ENCODE peak calls at places on chromosomes 4 and X, in ten cellular contexts. B, C, R, W, E, I, S, Y, K and U are unnamed samples.

GRCh38 chrX:55057691-55058249 is 17.1 kb upstream of the PAGE2B start:
- DNase-seq in W (no peak), C (peak), E (peak), R (peak), B (peak), K (peak), S (peak), I (no peak), Y (no peak), U (no peak)

GRCh38 chrX:46758163-46758955 is 559 bp downstream of the SLC9A7 start:
- DNase-seq in B (no peak), W (peak), Y (no peak), S (peak), K (no peak), E (peak), I (no peak), R (peak), C (no peak), U (no peak)

GRCh38 chr4:156694413-156694812 is 277.2 kb downstream of the PDGFC start:
- DNase-seq in B (no peak), Y (no peak), S (no peak), K (no peak), C (no peak), R (no peak), E (no peak), I (no peak), W (no peak), U (no peak)

GRCh38 chrX:11724122-11725017 is 33.7 kb upstream of the MSL3 start:
- DNase-seq in Y (no peak), B (peak), R (peak), K (no peak), W (no peak), E (peak), S (peak), C (peak), I (no peak), U (no peak)

GRCh38 chrX:139881130-139881529 is 51.7 kb downstream of the ATP11C start:
- DNase-seq in K (no peak), R (no peak), I (no peak), W (no peak), B (peak), E (peak), C (no peak), Y (no peak), S (peak), U (no peak)

GRCh38 chr4:183284229-183284628 is 35.8 kb downstream of the CLDN22 start:
- DNase-seq in C (no peak), K (no peak), S (no peak), E (no peak), R (no peak), Y (no peak), W (no peak), I (no peak), B (no peak), U (no peak)

GRCh38 chr4:53852343-53852742 is 212.1 kb downstream of the CHIC2 start:
- DNase-seq in C (no peak), W (no peak), K (no peak), E (no peak), B (peak), Y (no peak), R (no peak), I (no peak), S (peak), U (peak)

GRCh38 chrX:39753296-39753996 is 344.3 kb downstream of the BCOR start:
- DNase-seq in C (no peak), K (no peak), W (no peak), R (no peak), B (peak), E (peak), I (no peak), Y (no peak), S (peak), U (no peak)

GRCh38 chr4:25069014-25069413 is 38.3 kb upstream of the LGI2 start:
- DNase-seq in R (no peak), Y (no peak), C (no peak), E (peak), K (no peak), B (no peak), W (no peak), I (no peak), S (no peak), U (no peak)

GRCh38 chr4:140595065-140595464 is 26.3 kb upstream of the UCP1 start:
- DNase-seq in E (peak), C (no peak), K (no peak), W (no peak), B (peak), R (peak), S (peak), I (no peak), Y (peak), U (no peak)
- TF ChIP-seq CTCF in E (peak), C (no peak), K (no peak), W (peak), B (peak), R (peak), S (peak), I (peak), Y (peak), U (peak)

GRCh38 chr4:137541181-137541580 is 8.9 kb upstream of the PCDH18 start:
- DNase-seq in B (no peak), Y (no peak), R (no peak), C (no peak), W (no peak), E (peak), I (no peak), S (no peak), K (no peak), U (no peak)

GRCh38 chr4:137543198-137543597 is 10.9 kb upstream of the PCDH18 start:
- DNase-seq in K (no peak), S (no peak), C (no peak), Y (no peak), B (no peak), I (no peak), W (no peak), E (no peak), R (no peak), U (no peak)

GRCh38 chr4:137543650-137544049 is 11.4 kb upstream of the PCDH18 start:
- DNase-seq in B (no peak), E (no peak), R (no peak), W (no peak), K (no peak), I (no peak), Y (no peak), C (no peak), S (no peak), U (no peak)

GRCh38 chr4:137540356-137540755 is 8.1 kb upstream of the PCDH18 start:
- DNase-seq in C (no peak), B (no peak), W (no peak), I (no peak), E (no peak), Y (no peak), S (no peak), R (no peak), K (no peak), U (no peak)

GRCh38 chr4:137541866-137542648 is 9.8 kb upstream of the PCDH18 start:
- DNase-seq in E (no peak), R (no peak), W (no peak), C (no peak), S (no peak), Y (no peak), K (no peak), I (no peak), B (no peak), U (no peak)
- H3K4me3 ChIP-seq in E (no peak), R (no peak), W (no peak), C (peak), S (no peak), Y (no peak), K (peak), I (no peak), B (no peak), U (no peak)

DNA sequence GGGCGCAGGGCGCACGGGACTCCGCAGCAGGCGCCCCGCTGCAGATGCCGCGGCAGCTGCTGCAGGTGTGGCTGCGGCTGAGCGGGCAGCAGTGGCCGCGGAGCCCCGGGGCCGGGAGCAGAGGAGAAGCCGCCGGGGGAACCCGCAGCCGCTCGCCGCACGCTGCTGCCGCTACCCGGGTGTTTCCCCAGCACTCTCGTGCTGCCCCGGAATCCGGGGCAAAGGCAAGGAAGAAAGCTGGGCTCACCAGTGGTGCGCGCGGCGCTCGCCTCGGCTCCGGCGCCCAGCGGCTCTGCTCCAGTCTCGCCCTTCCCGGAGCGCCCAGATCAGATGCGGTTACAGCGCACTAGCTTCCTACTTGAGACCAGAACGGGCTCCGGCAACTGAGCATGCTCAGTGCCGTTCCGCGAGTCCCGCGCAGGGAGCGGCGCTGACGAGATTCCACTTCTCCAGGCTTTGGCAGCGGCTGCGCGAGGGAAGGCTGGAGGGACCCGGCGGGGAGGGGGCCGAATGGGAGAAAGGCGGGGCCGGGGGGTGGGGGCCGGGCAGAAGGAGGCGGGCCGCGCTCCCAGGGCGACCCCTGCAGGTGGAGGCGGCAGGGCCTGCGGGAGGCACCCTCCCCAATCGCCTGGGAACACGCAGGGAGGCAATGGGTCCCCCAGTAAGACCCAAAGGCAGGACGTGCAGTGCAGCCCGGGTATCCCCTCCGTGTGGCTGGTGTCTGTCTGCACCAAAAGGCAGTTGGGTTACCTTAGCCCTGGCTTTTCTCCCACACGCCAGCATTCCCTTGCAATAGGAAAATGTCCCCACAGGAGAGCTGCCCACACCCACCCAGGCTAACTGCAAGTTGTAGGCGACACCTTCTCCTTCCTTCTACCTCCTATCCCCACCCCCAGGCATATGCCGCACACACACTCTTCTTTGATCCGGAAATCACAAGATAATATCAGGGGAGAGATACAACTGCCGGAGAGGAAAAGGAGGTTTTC is at the start of gene APBB2:
- DNase-seq in R (peak), B (peak), C (peak), K (peak), Y (peak), E (peak), W (peak), I (peak), S (peak), U (no peak)
- TF ChIP-seq CTCF in R (peak), B (peak), C (peak), K (peak), Y (peak), E (peak), W (peak), I (peak), S (peak), U (peak)

DNA sequence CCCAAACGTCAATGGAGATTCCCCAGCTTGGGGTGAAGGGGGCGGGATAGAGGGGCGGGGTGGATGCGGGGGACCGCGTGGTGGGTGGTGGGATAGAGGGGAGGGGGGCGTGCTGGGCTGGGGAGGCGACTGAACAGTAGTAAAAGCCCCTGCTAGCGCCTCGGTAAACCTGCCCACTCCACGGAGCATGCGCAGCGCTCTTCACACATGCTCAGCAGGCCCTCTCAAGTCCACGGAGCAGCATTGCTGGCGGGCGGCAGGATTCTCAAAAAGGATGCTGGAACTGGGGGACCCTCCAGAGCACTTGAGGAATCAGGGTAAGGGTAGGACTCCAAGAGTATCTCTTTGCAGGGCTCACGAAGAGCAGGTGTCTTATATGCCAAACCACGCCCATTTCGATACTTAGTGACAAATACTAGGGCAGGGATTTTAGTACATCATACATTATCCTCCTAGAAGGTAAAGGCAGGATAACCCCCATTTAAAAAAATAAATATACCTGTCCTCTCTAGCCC is 378 bp upstream of the RPS6KA6 start:
- DNase-seq in K (peak), Y (no peak), S (peak), I (peak), C (peak), R (no peak), E (peak), B (peak), W (peak), U (no peak)
- H3K4me3 ChIP-seq in K (peak), Y (peak), S (peak), I (peak), C (peak), R (no peak), E (peak), B (peak), W (peak), U (peak)

GRCh38 chr4:54976682-54977081 is 148.7 kb downstream of the KDR start:
- DNase-seq in S (no peak), B (no peak), K (no peak), R (no peak), C (no peak), W (no peak), I (no peak), E (peak), Y (no peak), U (no peak)
- TF ChIP-seq CTCF in S (no peak), B (no peak), K (no peak), R (no peak), C (no peak), W (no peak), I (no peak), E (peak), Y (no peak), U (no peak)

GRCh38 chr4:142354041-142354440 is 492.1 kb downstream of the INPP4B start:
- DNase-seq in W (no peak), Y (no peak), K (no peak), C (no peak), I (no peak), S (peak), B (no peak), E (no peak), R (no peak), U (no peak)

GRCh38 chr4:142350886-142351285 is 495.2 kb downstream of the INPP4B start:
- DNase-seq in B (no peak), Y (peak), S (peak), C (no peak), W (no peak), I (no peak), E (peak), K (no peak), R (no peak), U (no peak)

GRCh38 chr4:142351958-142352357 is 494.1 kb downstream of the INPP4B start:
- DNase-seq in C (no peak), K (no peak), W (no peak), B (no peak), I (no peak), S (no peak), Y (no peak), R (no peak), E (no peak), U (no peak)

GRCh38 chr4:142353149-142353738 is 492.9 kb downstream of the INPP4B start:
- DNase-seq in K (no peak), S (peak), R (peak), I (no peak), B (peak), W (no peak), E (peak), Y (peak), C (peak), U (no peak)

DNA sequence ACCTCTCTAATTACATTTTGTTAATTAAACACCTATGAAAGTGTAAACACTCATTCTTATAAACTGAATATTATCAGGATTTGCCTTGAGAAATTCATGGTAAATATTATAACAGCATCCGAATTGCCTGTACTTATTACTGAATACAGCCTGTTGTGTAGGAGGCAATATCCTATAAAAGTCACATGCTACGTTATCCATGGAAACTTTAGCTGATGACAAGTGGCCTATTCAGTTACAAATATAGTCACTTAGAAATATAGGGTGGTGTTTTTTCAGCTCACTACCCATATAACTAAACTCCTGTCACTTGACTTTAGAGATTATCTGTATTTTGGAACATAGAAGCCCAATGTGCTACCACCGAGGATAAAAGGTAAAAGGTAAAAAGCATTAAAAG is 493.4 kb downstream of the INPP4B start:
- DNase-seq in I (no peak), E (no peak), W (no peak), Y (no peak), B (no peak), K (no peak), S (no peak), C (no peak), R (no peak), U (no peak)
- H3K4me3 ChIP-seq in I (no peak), E (no peak), W (no peak), Y (no peak), B (no peak), K (no peak), S (no peak), C (no peak), R (no peak), U (no peak)

DNA sequence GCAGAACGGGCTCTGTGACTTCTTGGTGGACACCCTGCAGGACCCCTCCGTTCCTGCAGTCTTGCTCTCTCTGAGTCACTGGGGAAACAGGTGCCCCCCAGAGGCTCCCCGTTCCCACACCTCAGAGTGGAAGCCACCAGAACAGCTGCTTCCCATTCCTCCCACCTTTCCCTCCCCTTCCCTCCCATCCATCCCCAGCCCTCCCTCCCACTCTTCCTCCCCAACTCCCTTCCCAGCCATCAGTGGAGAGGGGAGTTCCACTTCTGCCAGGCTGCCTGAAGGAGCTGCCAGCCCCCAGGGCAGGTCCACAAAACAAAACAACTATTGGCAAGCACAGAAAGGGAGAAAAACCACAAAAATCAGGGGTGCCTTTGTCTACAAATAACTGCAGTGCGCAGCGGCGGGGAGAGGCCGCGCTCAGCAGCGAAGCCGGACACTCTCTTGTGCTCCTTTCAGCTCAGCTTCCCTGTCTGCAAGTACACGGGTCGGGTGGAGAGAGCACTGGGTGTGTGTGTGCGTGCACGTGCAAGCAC is 8.1 kb downstream of the SSR4 start:
- DNase-seq in E (no peak), S (no peak), W (no peak), Y (no peak), B (no peak), R (no peak), C (no peak), I (no peak), K (no peak), U (no peak)
- TF ChIP-seq CTCF in E (no peak), S (no peak), W (no peak), Y (no peak), B (no peak), R (no peak), C (no peak), I (no peak), K (no peak), U (no peak)